ENCODE peak calls at places on chromosome 6, in five cellular contexts. F, N, W, V and E are unnamed samples.

GRCh38 chr6:133606833-133607232 is 282.1 kb upstream of the TCF21 start:
- DNase-seq in N (no peak), F (no peak), V (no peak), W (no peak), E (no peak)

GRCh38 chr6:152605342-152605741 is 31.8 kb downstream of the SYNE1 start:
- DNase-seq in N (no peak), F (peak), V (no peak), W (no peak), E (no peak)

GRCh38 chr6:40796280-40797223 is 209.4 kb upstream of the LRFN2 start:
- DNase-seq in W (no peak), F (no peak), N (no peak), V (no peak), E (no peak)

GRCh38 chr6:106363401-106364138 is 3.1 kb downstream of the CRYBG1 start:
- DNase-seq in F (no peak), V (no peak), N (no peak), W (no peak), E (no peak)

GRCh38 chr6:135182120-135182992 is 1.2 kb downstream of the MYB start:
- DNase-seq in V (peak), W (peak), N (peak), F (no peak), E (no peak)

GRCh38 chr6:6925391-6926164 is 182.2 kb upstream of the RREB1 start:
- DNase-seq in N (no peak), F (peak), V (peak), W (no peak), E (no peak)

GRCh38 chr6:71012871-71013456 is 56.1 kb upstream of the B3GAT2 start:
- DNase-seq in W (peak), V (no peak), F (peak), N (peak), E (peak)

GRCh38 chr6:107398005-107398404 is 61.4 kb downstream of the PDSS2 start:
- DNase-seq in V (no peak), F (no peak), N (no peak), W (no peak), E (no peak)

GRCh38 chr6:41182069-41183034 is 18.6 kb downstream of the TREML2 start:
- DNase-seq in W (peak), F (peak), N (peak), V (no peak), E (peak)

GRCh38 chr6:118216751-118217150 is 309.7 kb downstream of the SLC35F1 start:
- DNase-seq in V (no peak), F (no peak), N (no peak), W (peak), E (peak)

GRCh38 chr6:50986319-50986718 is 167.6 kb downstream of the TFAP2B start:
- DNase-seq in F (no peak), V (no peak), W (no peak), N (no peak), E (no peak)

GRCh38 chr6:112780498-112781096 is 433.5 kb downstream of the RFPL4B start:
- DNase-seq in N (peak), F (peak), W (peak), V (peak), E (peak)

GRCh38 chr6:11784341-11784740 is 5.7 kb upstream of the ADTRP start:
- DNase-seq in W (no peak), N (no peak), F (no peak), V (no peak), E (no peak)

GRCh38 chr6:451336-451735 is 59.8 kb downstream of the IRF4 start:
- DNase-seq in F (no peak), W (no peak), N (no peak), V (no peak), E (no peak)

GRCh38 chr6:3789896-3790558 is 38.5 kb upstream of the PXDC1 start:
- DNase-seq in N (no peak), F (no peak), V (no peak), W (no peak), E (no peak)

GRCh38 chr6:3791526-3792212 is 40.2 kb upstream of the PXDC1 start:
- DNase-seq in N (no peak), W (no peak), V (no peak), F (no peak), E (no peak)

GRCh38 chr6:3786131-3786530 is 34.6 kb upstream of the PXDC1 start:
- DNase-seq in V (no peak), F (no peak), N (no peak), W (no peak), E (no peak)

GRCh38 chr6:3788408-3789017 is 37.0 kb upstream of the PXDC1 start:
- DNase-seq in F (no peak), W (no peak), V (no peak), N (no peak), E (no peak)

GRCh38 chr6:3789018-3789895 is 37.7 kb upstream of the PXDC1 start:
- DNase-seq in F (peak), V (no peak), N (no peak), W (peak), E (no peak)
- H3K27ac ChIP-seq in F (peak), V (no peak), N (no peak), W (no peak), E (no peak)

GRCh38 chr6:151068761-151069312 is 170.9 kb upstream of the AKAP12 start:
- DNase-seq in W (peak), N (no peak), F (peak), V (no peak), E (no peak)
- H3K27ac ChIP-seq in W (no peak), N (no peak), F (peak), V (peak), E (peak)

GRCh38 chr6:89638320-89639195 is at the start of gene LYRM2:
- DNase-seq in V (peak), W (peak), N (peak), F (peak), E (peak)
- H3K27ac ChIP-seq in V (peak), W (peak), N (peak), F (peak), E (peak)

GRCh38 chr6:137765044-137765443 is 102.0 kb upstream of the TNFAIP3 start:
- DNase-seq in N (no peak), V (no peak), W (peak), F (no peak), E (no peak)

GRCh38 chr6:137762168-137763090 is 104.6 kb upstream of the TNFAIP3 start:
- DNase-seq in F (no peak), W (no peak), N (no peak), V (no peak), E (no peak)

GRCh38 chr6:137764464-137764863 is 102.6 kb upstream of the TNFAIP3 start:
- DNase-seq in V (no peak), W (peak), N (no peak), F (peak), E (peak)

GRCh38 chr6:137763436-137763835 is 103.6 kb upstream of the TNFAIP3 start:
- DNase-seq in V (no peak), W (peak), N (no peak), F (no peak), E (no peak)

GRCh38 chr6:137763861-137764260 is 103.2 kb upstream of the TNFAIP3 start:
- DNase-seq in N (no peak), W (peak), F (no peak), V (no peak), E (no peak)
- H3K27ac ChIP-seq in N (no peak), W (peak), F (no peak), V (no peak), E (peak)

DNA sequence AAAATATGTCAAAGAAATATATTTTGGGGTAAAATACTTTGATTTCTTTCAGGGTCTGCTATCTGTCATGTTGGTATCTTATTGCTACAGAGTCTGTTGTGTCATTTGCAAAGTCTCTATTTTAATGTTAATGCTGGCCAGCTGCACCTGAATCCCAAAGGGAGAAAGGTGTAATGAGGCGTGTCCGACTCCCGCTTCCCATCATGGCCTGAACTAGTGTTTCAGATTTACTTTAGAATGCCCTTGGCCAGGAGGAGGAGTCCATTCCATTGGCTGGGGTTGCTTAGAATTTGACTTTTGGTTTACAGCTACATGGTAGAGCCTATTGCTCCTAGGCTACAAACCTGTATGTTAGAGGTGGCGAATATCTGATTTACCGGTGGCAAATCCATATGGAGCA is 69.3 kb downstream of the FAM50B start:
- DNase-seq in F (no peak), N (no peak), W (no peak), V (no peak), E (no peak)
- H3K27ac ChIP-seq in F (no peak), N (no peak), W (no peak), V (peak), E (no peak)

GRCh38 chr6:147378819-147379218 is 129.7 kb upstream of the SAMD5 start:
- DNase-seq in N (no peak), W (no peak), F (no peak), V (no peak), E (no peak)
- H3K27ac ChIP-seq in N (no peak), W (no peak), F (no peak), V (no peak), E (no peak)

DNA sequence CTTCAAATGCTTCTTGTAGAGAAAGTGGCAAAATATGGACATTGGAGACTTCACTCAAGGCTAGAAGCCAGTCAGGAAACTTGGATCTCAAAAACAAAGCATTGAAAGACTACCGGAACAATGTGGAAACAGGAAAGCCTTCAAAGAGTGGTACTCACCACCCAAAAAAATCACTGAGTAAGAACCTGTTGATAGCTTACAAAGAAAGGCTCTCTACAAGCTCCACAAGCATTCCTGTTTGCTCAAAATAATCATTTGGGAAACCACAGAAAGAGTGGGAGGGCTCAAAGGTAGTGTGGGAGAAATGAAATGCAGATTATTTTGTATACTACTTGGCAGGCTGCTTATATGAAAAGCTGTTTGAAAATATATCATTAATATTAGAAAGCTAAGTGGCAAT is 9.5 kb upstream of the DST start:
- DNase-seq in F (peak), N (no peak), W (peak), V (no peak), E (peak)
- H3K27ac ChIP-seq in F (no peak), N (no peak), W (peak), V (peak), E (peak)

GRCh38 chr6:39452306-39452705 is 129.8 kb upstream of the KCNK16 start:
- DNase-seq in W (peak), V (no peak), F (peak), N (no peak), E (no peak)
- H3K27ac ChIP-seq in W (no peak), V (no peak), F (no peak), N (no peak), E (peak)

DNA sequence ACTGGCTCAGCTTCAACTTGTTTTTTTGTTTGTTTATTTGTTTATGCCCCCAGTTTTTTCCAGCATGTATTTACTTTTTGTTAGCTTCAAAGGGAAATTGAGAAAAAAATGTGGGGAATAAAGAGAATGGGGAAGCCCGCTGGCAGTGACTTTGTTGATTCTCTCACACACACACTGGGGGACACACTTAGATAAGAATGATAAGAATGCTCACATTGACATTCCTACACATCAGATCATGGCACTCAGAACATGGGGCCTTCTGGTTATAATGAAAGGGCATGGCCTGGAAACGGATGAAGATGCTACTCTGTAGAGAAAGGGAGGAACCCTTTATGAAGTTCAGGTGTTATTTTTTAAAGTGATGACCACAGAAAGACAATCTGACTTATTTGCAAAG is 15.6 kb upstream of the DAAM2 start:
- DNase-seq in F (no peak), N (no peak), W (no peak), V (no peak), E (no peak)
- H3K27ac ChIP-seq in F (no peak), N (no peak), W (no peak), V (no peak), E (no peak)

DNA sequence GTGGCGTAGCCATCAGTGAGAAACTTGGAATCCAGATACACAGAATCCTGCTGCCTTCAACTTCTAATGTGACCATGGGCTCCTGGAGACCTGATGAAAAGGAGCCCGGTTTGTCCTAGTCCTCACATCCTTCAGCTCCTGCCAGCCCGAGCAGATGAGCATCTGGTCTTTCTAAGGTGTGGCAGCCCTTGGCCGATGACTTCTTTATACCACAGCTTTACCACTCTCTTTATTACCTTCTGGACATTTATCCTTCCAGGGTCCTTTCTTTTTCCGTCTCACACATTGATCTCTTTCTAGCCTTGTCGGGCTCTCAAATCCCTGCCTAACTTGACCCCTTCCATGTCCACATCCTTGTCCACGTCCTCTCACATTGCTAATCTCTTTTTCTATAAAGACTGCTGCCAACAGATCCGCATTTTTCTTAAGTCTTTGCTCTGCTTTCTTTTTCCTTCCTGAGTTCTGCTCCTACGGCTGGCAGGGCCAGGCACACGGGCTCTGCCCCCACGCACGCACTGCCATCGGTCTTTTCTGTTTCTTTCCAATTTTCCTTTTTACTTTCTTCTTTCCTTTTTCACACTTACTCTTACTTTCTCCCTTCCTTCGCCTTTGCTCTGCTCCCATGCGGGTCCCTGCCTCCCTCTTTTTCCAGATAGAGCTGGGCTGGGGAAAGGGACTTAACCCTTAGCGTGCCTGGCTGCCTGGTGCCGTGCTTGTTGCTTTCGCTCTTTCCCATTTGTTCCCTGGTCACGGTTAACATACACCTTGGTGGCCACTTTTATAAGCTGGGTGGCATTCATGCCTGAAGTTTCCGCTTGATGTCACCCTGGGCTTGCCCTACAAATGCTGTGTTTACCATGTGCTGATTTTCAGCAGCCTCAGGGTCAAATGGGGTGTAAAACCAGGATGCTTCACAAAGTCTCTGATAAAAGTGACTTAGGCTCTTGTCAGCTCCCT is 9.4 kb upstream of the GMPR start:
- DNase-seq in N (no peak), F (no peak), W (no peak), V (no peak), E (no peak)
- H3K27ac ChIP-seq in N (no peak), F (no peak), W (no peak), V (no peak), E (no peak)